ENCODE peak calls at places on chromosomes 13 and 19, in ten cellular contexts. E is SK-N-SH; T is activated CD4-positive, alpha-beta T cell treated with anti-CD3 and anti-CD28 coated beads, Interleukin-2, amount 10 ng/mL, durations not matched to agents 7 days and 5 days; B is anterior cingulate cortex; G is astrocyte of the spinal cord; S is mesendoderm; A is lung microvascular endothelial cell; L is breast epithelium; J is colonic mucosa; R is CD8-positive, alpha-beta memory T cell. H is an unnamed sample.

GRCh38 chr13:41693434-41693833 is 236.1 kb downstream of the RGCC start:
- DNase-seq in S (no peak), E (no peak), L (no peak), A (no peak), J (no peak), B (no peak), T (no peak), R (no peak), G (no peak), H (no peak)

GRCh38 chr13:40317980-40318327 is 348.5 kb downstream of the FOXO1 start:
- DNase-seq in B (no peak), T (peak), R (no peak), G (no peak), L (no peak), S (no peak), J (no peak), E (no peak), A (no peak), H (no peak)

GRCh38 chr13:49935171-49936084 is 712 bp downstream of the SPRYD7 start:
- DNase-seq in J (peak), A (peak), G (peak), L (no peak), T (peak), S (peak), B (no peak), R (peak), E (no peak), H (peak)

GRCh38 chr19:44113784-44114390 is 688 bp downstream of the ZNF225 start:
- DNase-seq in E (peak), A (no peak), S (peak), G (no peak), L (no peak), R (no peak), T (no peak), J (peak), B (no peak), H (no peak)

GRCh38 chr13:94186470-94186869 is 293.0 kb downstream of the DCT start:
- DNase-seq in L (no peak), T (no peak), R (no peak), S (no peak), A (no peak), E (no peak), G (no peak), B (no peak), J (no peak), H (no peak)

GRCh38 chr13:111610879-111611278 is 290.4 kb downstream of the TEX29 start:
- DNase-seq in E (no peak), T (no peak), L (no peak), S (no peak), R (no peak), B (no peak), J (no peak), G (no peak), A (no peak), H (no peak)

GRCh38 chr13:109213714-109214113 is 572.7 kb downstream of the IRS2 start:
- DNase-seq in G (no peak), A (no peak), L (no peak), T (no peak), S (no peak), B (no peak), E (no peak), R (no peak), J (no peak), H (no peak)

GRCh38 chr13:32299893-32300292 is 15.3 kb downstream of the ZAR1L start:
- DNase-seq in R (no peak), E (no peak), T (no peak), G (no peak), B (no peak), S (peak), L (no peak), A (no peak), J (no peak), H (no peak)

GRCh38 chr13:27372896-27373295 is 51.5 kb upstream of the GTF3A start:
- DNase-seq in S (no peak), L (no peak), R (no peak), A (no peak), J (peak), E (no peak), G (no peak), B (no peak), T (no peak), H (no peak)